ENCODE peak calls at places on chromosomes 4 and X, in five cellular contexts. V is adrenal gland, K is left ventricle myocardium inferior, G is A673, H is cardiac muscle cell. O is an unnamed sample. For H3K4me1, the result is how much of the 10 kb centered on the place peaks cover.

GRCh38 chr4:107760281-107760947 is 40.4 kb upstream of the PAPSS1 start:
- DNase-seq in G (no peak), K (no peak), H (peak), V (no peak), O (no peak)

GRCh38 chr4:152245706-152246105 is 290.2 kb downstream of the FBXW7 start:
- DNase-seq in G (peak), V (no peak), K (no peak), H (no peak), O (no peak)

GRCh38 chrX:134604701-134605271 is 53.5 kb downstream of the PLAC1 start:
- DNase-seq in H (peak), G (peak), K (peak), V (peak), O (no peak)

GRCh38 chr4:10582059-10582686 is 102.4 kb downstream of the CLNK start:
- DNase-seq in H (peak), V (peak), G (peak), K (no peak), O (peak)

GRCh38 chrX:20988118-20988517 is 386.1 kb upstream of the CNKSR2 start:
- DNase-seq in H (no peak), V (no peak), G (no peak), K (no peak), O (no peak)

GRCh38 chr4:45578874-45579273 is 545.0 kb downstream of the GABRG1 start:
- DNase-seq in K (no peak), G (peak), V (no peak), H (no peak), O (no peak)

GRCh38 chrX:115344885-115345653 is 55.6 kb downstream of the LUZP4 start:
- DNase-seq in K (peak), V (peak), G (peak), H (peak), O (peak)

GRCh38 chrX:123590842-123591491 is 141.9 kb downstream of the THOC2 start:
- DNase-seq in V (no peak), G (no peak), H (no peak), K (no peak), O (no peak)

GRCh38 chr4:91113130-91113706 is 986.0 kb downstream of the CCSER1 start:
- DNase-seq in K (no peak), G (peak), H (peak), V (no peak), O (peak)

GRCh38 chr4:70544279-70544870 is 26.0 kb downstream of the AMTN start:
- DNase-seq in V (no peak), K (no peak), G (peak), H (peak), O (no peak)

GRCh38 chr4:127634181-127634580 is 1.4 kb downstream of the INTU start:
- DNase-seq in H (no peak), V (no peak), G (no peak), K (no peak), O (no peak)

DNA sequence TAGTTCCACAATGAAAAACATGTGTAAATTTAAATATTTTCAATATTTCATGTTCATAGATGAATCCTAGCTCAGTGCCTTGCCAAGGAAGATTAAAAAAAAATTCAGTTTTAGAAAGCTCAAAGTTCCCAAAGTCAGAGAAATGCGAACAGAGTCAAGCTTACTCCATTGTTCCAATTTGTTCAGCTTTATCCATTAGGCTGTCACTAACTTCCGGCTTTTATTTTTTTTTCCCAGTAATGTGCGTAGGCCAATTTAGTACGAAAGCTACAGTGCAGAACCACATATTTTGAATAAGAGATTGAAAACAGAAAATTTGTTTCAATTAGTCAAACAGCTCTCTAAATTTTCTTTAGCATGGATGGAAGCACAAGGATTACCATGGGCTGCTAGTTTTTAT is 23.1 kb upstream of the KLHL2 start:
- DNase-seq in H (no peak), K (no peak), V (no peak), G (no peak), O (no peak)
- H3K4me1 ChIP-seq in H (under half), K (under half), V (under half), G (under half), O (under half)

GRCh38 chr4:1220566-1220965 is 28.4 kb downstream of the CTBP1 start:
- DNase-seq in V (no peak), K (no peak), H (no peak), G (no peak), O (no peak)
- H3K4me1 ChIP-seq in V (under half), K (under half), H (under half), G (under half), O (under half)

GRCh38 chrX:12956704-12957541 is 18.0 kb upstream of the TMSB4X start:
- DNase-seq in G (peak), H (no peak), V (peak), K (no peak), O (no peak)
- H3K4me1 ChIP-seq in G (under half), H (under half), V (under half), K (under half), O (under half)

DNA sequence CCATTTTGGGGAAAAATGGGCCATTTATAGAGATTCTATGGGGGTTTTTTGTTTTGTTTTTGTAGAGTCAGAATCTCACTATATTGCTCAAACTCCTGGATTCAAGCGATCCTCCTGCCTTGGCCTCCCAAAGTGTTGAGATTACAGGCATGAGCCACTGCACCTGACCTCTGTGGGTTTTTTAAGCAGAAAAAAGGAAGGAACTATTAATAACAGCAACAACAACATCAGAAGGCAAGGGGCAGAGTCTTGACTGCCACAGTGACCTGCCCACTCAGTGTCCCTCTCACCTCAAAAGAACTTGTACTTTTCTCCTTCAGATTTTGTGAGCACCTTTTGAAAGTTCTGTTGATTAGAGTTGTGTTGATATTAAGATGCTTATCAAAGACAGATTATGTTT is 48.1 kb downstream of the FNIP2 start:
- DNase-seq in G (no peak), V (no peak), K (no peak), H (no peak), O (no peak)
- H3K4me1 ChIP-seq in G (under half), V (under half), K (half or more), H (under half), O (under half)